ENCODE peak calls at places on chromosomes 2 and 18, in four cellular contexts. One of them, this sample, is unnamed.

GRCh38 chr18:62919109-62919838 is 203.9 kb downstream of the PHLPP1 start:
- DNase-seq in HL-60: no peak
- DNase-seq in uterus: no peak
- DNase-seq in WERI-Rb-1: peak; percentile 19
- DNase-seq in this sample: no peak

GRCh38 chr2:121260370-121261154 is 24.4 kb downstream of the TFCP2L1 start:
- DNase-seq in uterus: no peak
- DNase-seq in HL-60: no peak
- DNase-seq in WERI-Rb-1: no peak
- DNase-seq in this sample: no peak

GRCh38 chr2:36918307-36918706 is 48.0 kb downstream of the STRN start:
- DNase-seq in uterus: no peak
- DNase-seq in WERI-Rb-1: no peak
- DNase-seq in HL-60: no peak
- DNase-seq in this sample: no peak

GRCh38 chr2:9140570-9141378 is 65.8 kb upstream of the ASAP2 start:
- DNase-seq in WERI-Rb-1: peak; percentile 48
- DNase-seq in uterus: no peak
- DNase-seq in HL-60: no peak
- DNase-seq in this sample: no peak

GRCh38 chr2:86078801-86079545 is 26.7 kb downstream of the POLR1A start:
- DNase-seq in HL-60: peak; percentile 31
- DNase-seq in WERI-Rb-1: peak; percentile 54
- DNase-seq in uterus: peak; percentile 68
- DNase-seq in this sample: peak; percentile 47

GRCh38 chr18:54086863-54087262 is 137.6 kb downstream of the MBD2 start:
- DNase-seq in uterus: no peak
- DNase-seq in WERI-Rb-1: no peak
- DNase-seq in HL-60: peak; percentile 49
- DNase-seq in this sample: no peak

GRCh38 chr2:241357531-241357930 is 1.4 kb downstream of the FARP2 start:
- DNase-seq in uterus: no peak
- DNase-seq in HL-60: no peak
- DNase-seq in WERI-Rb-1: no peak
- DNase-seq in this sample: no peak

GRCh38 chr18:12599966-12600365 is 57.9 kb downstream of the SPIRE1 start:
- DNase-seq in uterus: no peak
- DNase-seq in HL-60: no peak
- DNase-seq in WERI-Rb-1: no peak
- DNase-seq in this sample: no peak

GRCh38 chr18:56748698-56749268 is 97.6 kb downstream of the WDR7 start:
- DNase-seq in uterus: no peak
- DNase-seq in WERI-Rb-1: no peak
- DNase-seq in HL-60: no peak
- DNase-seq in this sample: peak; percentile 40

GRCh38 chr18:25915907-25916306 is 174.5 kb downstream of the SS18 start:
- DNase-seq in HL-60: no peak
- DNase-seq in uterus: no peak
- DNase-seq in WERI-Rb-1: no peak
- DNase-seq in this sample: no peak

GRCh38 chr2:120939595-120940318 is 204.1 kb downstream of the GLI2 start:
- DNase-seq in WERI-Rb-1: no peak
- DNase-seq in HL-60: no peak
- DNase-seq in uterus: no peak
- DNase-seq in this sample: peak; percentile 59

GRCh38 chr2:45860136-45861106 is 208.9 kb downstream of the PRKCE start:
- DNase-seq in HL-60: no peak
- DNase-seq in uterus: peak; percentile 72
- DNase-seq in WERI-Rb-1: no peak
- DNase-seq in this sample: no peak

GRCh38 chr18:27803957-27804356 is 373.0 kb downstream of the CDH2 start:
- DNase-seq in uterus: no peak
- DNase-seq in WERI-Rb-1: no peak
- DNase-seq in HL-60: no peak
- DNase-seq in this sample: no peak

GRCh38 chr2:237258146-237258545 is 155.8 kb downstream of the COL6A3 start:
- DNase-seq in WERI-Rb-1: no peak
- DNase-seq in uterus: no peak
- DNase-seq in HL-60: no peak
- DNase-seq in this sample: no peak

GRCh38 chr2:590214-591175 is 86.7 kb downstream of the TMEM18 start:
- DNase-seq in uterus: no peak
- DNase-seq in HL-60: no peak
- DNase-seq in WERI-Rb-1: no peak
- DNase-seq in this sample: no peak

GRCh38 chr2:173252581-173252980 is 102.1 kb upstream of the CDCA7 start:
- DNase-seq in HL-60: no peak
- DNase-seq in uterus: no peak
- DNase-seq in WERI-Rb-1: no peak
- DNase-seq in this sample: no peak

GRCh38 chr2:173354601-173355131 is at the start of gene CDCA7:
- DNase-seq in uterus: peak; percentile 40
- DNase-seq in HL-60: peak; percentile 82
- DNase-seq in WERI-Rb-1: peak; percentile 85
- DNase-seq in this sample: no peak

GRCh38 chr18:59143441-59143840 is 3.8 kb downstream of the SEC11C start:
- DNase-seq in uterus: no peak
- DNase-seq in HL-60: no peak
- DNase-seq in WERI-Rb-1: no peak
- DNase-seq in this sample: no peak

GRCh38 chr2:72963423-72964145 is 46.3 kb downstream of the EMX1 start:
- DNase-seq in WERI-Rb-1: no peak
- DNase-seq in uterus: no peak
- DNase-seq in HL-60: no peak
- DNase-seq in this sample: no peak

GRCh38 chr2:231399046-231399852 is 3.7 kb downstream of the B3GNT7 start:
- DNase-seq in HL-60: no peak
- DNase-seq in uterus: no peak
- DNase-seq in WERI-Rb-1: no peak
- DNase-seq in this sample: no peak

GRCh38 chr2:9332136-9332852 is 91.0 kb downstream of the ITGB1BP1 start:
- DNase-seq in WERI-Rb-1: no peak
- DNase-seq in uterus: no peak
- DNase-seq in HL-60: no peak
- DNase-seq in this sample: no peak

GRCh38 chr18:23658296-23658695 is 4.4 kb downstream of the ANKRD29 start:
- DNase-seq in HL-60: no peak
- DNase-seq in uterus: no peak
- DNase-seq in WERI-Rb-1: no peak
- DNase-seq in this sample: no peak

GRCh38 chr2:58967736-58968135 is 726.6 kb upstream of the FANCL start:
- DNase-seq in uterus: no peak
- DNase-seq in WERI-Rb-1: no peak
- DNase-seq in HL-60: no peak
- DNase-seq in this sample: no peak

GRCh38 chr2:19857100-19857499 is 44.7 kb downstream of the TTC32 start:
- DNase-seq in uterus: no peak
- DNase-seq in WERI-Rb-1: no peak
- DNase-seq in HL-60: no peak
- DNase-seq in this sample: no peak

GRCh38 chr2:98895901-98896300 is 40.1 kb downstream of the CRACDL start:
- DNase-seq in WERI-Rb-1: no peak
- DNase-seq in uterus: no peak
- DNase-seq in HL-60: no peak
- DNase-seq in this sample: no peak

GRCh38 chr2:9814129-9814868 is 29.0 kb upstream of the TAF1B start:
- DNase-seq in WERI-Rb-1: peak; percentile 98
- DNase-seq in uterus: no peak
- DNase-seq in HL-60: no peak
- DNase-seq in this sample: no peak

GRCh38 chr2:225993430-225993829 is 593.9 kb downstream of the NYAP2 start:
- DNase-seq in HL-60: no peak
- DNase-seq in uterus: no peak
- DNase-seq in WERI-Rb-1: no peak
- DNase-seq in this sample: no peak

GRCh38 chr2:181073896-181074295 is 93.5 kb downstream of the UBE2E3 start:
- DNase-seq in uterus: no peak
- DNase-seq in WERI-Rb-1: no peak
- DNase-seq in HL-60: no peak
- DNase-seq in this sample: no peak

GRCh38 chr2:74576830-74577229 is 22.3 kb downstream of the DOK1 start:
- DNase-seq in uterus: no peak
- DNase-seq in WERI-Rb-1: no peak
- DNase-seq in HL-60: peak; percentile 94
- DNase-seq in this sample: peak; percentile 76

GRCh38 chr2:23532311-23533013 is 147.5 kb downstream of the KLHL29 start:
- DNase-seq in WERI-Rb-1: no peak
- DNase-seq in uterus: peak; percentile 66
- DNase-seq in HL-60: no peak
- DNase-seq in this sample: no peak

GRCh38 chr2:223027442-223027841 is 24.5 kb upstream of the KCNE4 start:
- DNase-seq in WERI-Rb-1: no peak
- DNase-seq in HL-60: no peak
- DNase-seq in uterus: no peak
- DNase-seq in this sample: peak; percentile 74

GRCh38 chr2:12064153-12064552 is 317.7 kb downstream of the LPIN1 start:
- DNase-seq in WERI-Rb-1: no peak
- DNase-seq in HL-60: no peak
- DNase-seq in uterus: no peak
- DNase-seq in this sample: no peak

GRCh38 chr2:46737577-46737976 is 178.0 kb downstream of the MCFD2 start:
- DNase-seq in HL-60: no peak
- DNase-seq in WERI-Rb-1: no peak
- DNase-seq in uterus: no peak
- DNase-seq in this sample: no peak

GRCh38 chr2:46336560-46336959 is 39.4 kb downstream of the EPAS1 start:
- DNase-seq in uterus: no peak
- DNase-seq in WERI-Rb-1: peak; percentile 66
- DNase-seq in HL-60: no peak
- DNase-seq in this sample: no peak

GRCh38 chr18:50653402-50654093 is 93.7 kb downstream of the MAPK4 start:
- DNase-seq in uterus: no peak
- DNase-seq in WERI-Rb-1: no peak
- DNase-seq in HL-60: no peak
- DNase-seq in this sample: no peak

GRCh38 chr2:118443596-118443995 is 355.3 kb downstream of the INSIG2 start:
- DNase-seq in HL-60: no peak
- DNase-seq in uterus: no peak
- DNase-seq in WERI-Rb-1: no peak
- DNase-seq in this sample: peak; percentile 56

GRCh38 chr2:102245266-102246151 is 58.7 kb downstream of the IL1RL2 start:
- DNase-seq in WERI-Rb-1: no peak
- DNase-seq in uterus: no peak
- DNase-seq in HL-60: no peak
- DNase-seq in this sample: peak; percentile 55

GRCh38 chr2:56130463-56131070 is 53.2 kb upstream of the CCDC85A start:
- DNase-seq in HL-60: peak; percentile 5
- DNase-seq in uterus: no peak
- DNase-seq in WERI-Rb-1: peak; percentile 77
- DNase-seq in this sample: peak; percentile 40
- TF ChIP-seq CTCF in HL-60: peak; percentile 24
- TF ChIP-seq CTCF in uterus: no peak
- TF ChIP-seq CTCF in WERI-Rb-1: peak; percentile 82
- TF ChIP-seq CTCF in this sample: peak; percentile 94

DNA sequence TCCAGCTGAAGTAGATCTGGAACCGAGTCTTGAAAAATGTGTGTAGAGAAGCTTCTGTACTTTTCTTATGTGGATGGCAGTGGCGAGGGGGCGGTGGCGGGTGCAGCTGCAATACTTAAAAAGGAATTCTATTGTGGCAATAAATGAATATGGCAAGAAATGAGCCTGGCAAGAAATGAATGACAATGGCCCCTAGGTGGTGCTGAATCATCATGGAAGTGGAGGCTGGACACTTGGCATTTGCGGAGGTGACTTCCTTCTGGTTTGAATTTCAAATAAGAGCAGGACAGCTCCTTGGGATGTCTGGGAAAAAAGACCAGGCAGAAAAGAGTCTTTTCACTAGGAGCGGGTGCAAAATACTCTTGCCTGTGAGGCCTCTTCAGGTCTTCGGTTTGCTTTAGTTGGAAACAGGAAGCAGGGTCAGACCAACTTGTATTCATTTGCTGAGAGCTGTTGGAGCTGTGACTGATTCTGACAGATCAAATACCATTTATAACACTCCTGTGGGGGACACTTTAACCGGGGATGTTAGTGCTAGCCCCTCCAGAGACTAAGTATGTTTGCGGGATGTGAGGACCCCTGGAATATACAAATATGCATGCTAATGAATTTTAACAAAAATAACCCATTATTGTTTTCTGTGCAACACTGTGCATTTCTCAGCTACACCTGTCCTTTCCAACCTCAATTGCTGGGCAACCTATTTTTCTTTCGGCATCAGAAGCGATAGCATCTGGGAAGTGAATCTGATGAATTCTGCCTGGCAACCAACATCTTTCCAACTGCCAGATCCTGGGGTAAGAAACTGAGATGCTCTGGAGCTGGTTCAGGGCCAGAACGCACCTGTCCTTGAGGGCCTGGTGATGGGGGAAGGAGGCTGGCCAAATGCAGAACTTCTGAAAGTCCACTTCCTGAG is 35.4 kb downstream of the FASTKD2 start:
- DNase-seq in uterus: peak; percentile 70
- DNase-seq in WERI-Rb-1: peak; percentile 59
- DNase-seq in HL-60: peak; percentile 69
- DNase-seq in this sample: peak; percentile 66
- TF ChIP-seq CTCF in uterus: peak; percentile 76
- TF ChIP-seq CTCF in WERI-Rb-1: peak; percentile 64
- TF ChIP-seq CTCF in HL-60: peak; percentile 72
- TF ChIP-seq CTCF in this sample: peak; percentile 65

GRCh38 chr2:61764035-61764800 is 89.6 kb downstream of the FAM161A start:
- DNase-seq in uterus: peak; percentile 97
- DNase-seq in HL-60: peak; percentile 98
- DNase-seq in WERI-Rb-1: peak; percentile 99
- DNase-seq in this sample: peak; percentile 95
- TF ChIP-seq CTCF in uterus: no peak
- TF ChIP-seq CTCF in HL-60: no peak
- TF ChIP-seq CTCF in WERI-Rb-1: no peak
- TF ChIP-seq CTCF in this sample: no peak

GRCh38 chr2:187575081-187576067 is 21.1 kb upstream of the TFPI start:
- DNase-seq in HL-60: no peak
- DNase-seq in uterus: no peak
- DNase-seq in WERI-Rb-1: no peak
- DNase-seq in this sample: peak; percentile 20

GRCh38 chr2:187580462-187581124 is 26.4 kb upstream of the TFPI start:
- DNase-seq in WERI-Rb-1: no peak
- DNase-seq in uterus: no peak
- DNase-seq in HL-60: no peak
- DNase-seq in this sample: peak; percentile 80

GRCh38 chr2:187573722-187574121 is 19.5 kb upstream of the TFPI start:
- DNase-seq in HL-60: no peak
- DNase-seq in uterus: no peak
- DNase-seq in WERI-Rb-1: no peak
- DNase-seq in this sample: no peak

GRCh38 chr2:187576906-187577305 is 22.7 kb upstream of the TFPI start:
- DNase-seq in HL-60: no peak
- DNase-seq in uterus: no peak
- DNase-seq in WERI-Rb-1: no peak
- DNase-seq in this sample: no peak

DNA sequence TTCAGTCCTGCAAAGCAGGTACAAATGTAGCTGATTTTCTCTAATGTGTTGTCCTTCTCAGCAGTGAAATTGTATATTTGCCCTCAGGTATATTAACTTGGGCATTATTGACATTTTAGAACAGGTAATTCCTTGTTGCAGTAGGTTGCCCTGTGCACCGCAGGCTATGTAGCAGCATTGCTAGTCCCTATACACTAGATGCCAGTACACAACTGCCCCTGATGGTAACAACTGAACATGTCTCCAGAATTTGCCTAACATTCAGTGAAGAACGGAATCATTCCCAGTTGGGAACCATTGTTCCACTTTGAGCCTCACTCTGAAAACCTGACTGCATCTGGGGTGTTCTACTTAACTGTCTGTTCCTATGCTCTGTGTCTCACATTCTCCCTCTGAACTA is 23.1 kb upstream of the TFPI start:
- DNase-seq in WERI-Rb-1: no peak
- DNase-seq in HL-60: no peak
- DNase-seq in uterus: no peak
- DNase-seq in this sample: no peak
- TF ChIP-seq CTCF in WERI-Rb-1: no peak
- TF ChIP-seq CTCF in HL-60: no peak
- TF ChIP-seq CTCF in uterus: no peak
- TF ChIP-seq CTCF in this sample: peak; percentile 3

This sample was measured in astrocyte of the cerebellum.